ENCODE peak calls at places on chromosomes 7 and 10, in ten cellular contexts. R is prostate gland, B is body of pancreas, Y is A549, S is erythroblast, M is IMR-90, F is heart left ventricle, W is uterus, I is Peyer's patch, C is adrenal gland. K is an unnamed sample.

GRCh38 chr7:82166666-82167065 is 276.9 kb downstream of the CACNA2D1 start:
- DNase-seq in W (no peak), M (no peak), F (no peak), S (no peak), I (no peak), C (no peak), Y (no peak), B (no peak), R (no peak), K (no peak)

GRCh38 chr10:31887850-31888249 is 40.8 kb downstream of the ARHGAP12 start:
- DNase-seq in W (no peak), S (no peak), R (no peak), F (no peak), I (no peak), C (no peak), B (no peak), Y (no peak), M (no peak), K (no peak)

GRCh38 chr10:133117036-133117687 is 29.4 kb downstream of the ADGRA1 start:
- DNase-seq in M (no peak), W (no peak), I (no peak), Y (no peak), S (no peak), R (no peak), B (no peak), C (no peak), F (no peak), K (no peak)

GRCh38 chr10:87505366-87506113 is 847 bp downstream of the MINPP1 start:
- DNase-seq in F (peak), B (peak), W (peak), C (peak), R (peak), S (peak), Y (peak), M (peak), I (peak), K (no peak)

GRCh38 chr10:116316533-116316932 is 7.7 kb upstream of the CCDC172 start:
- DNase-seq in F (no peak), Y (no peak), R (no peak), I (no peak), C (no peak), W (no peak), S (no peak), B (no peak), M (no peak), K (no peak)

GRCh38 chr7:32323687-32324086 is 166.5 kb downstream of the LSM5 start:
- DNase-seq in W (no peak), I (no peak), B (no peak), M (no peak), C (no peak), R (no peak), Y (no peak), S (no peak), F (no peak), K (peak)

GRCh38 chr10:47359626-47360418 is 11.7 kb downstream of the RBP3 start:
- DNase-seq in R (no peak), B (no peak), S (no peak), M (no peak), I (peak), C (no peak), W (no peak), Y (no peak), F (no peak), K (no peak)

GRCh38 chr7:117808273-117808868 is 64.9 kb downstream of the CTTNBP2 start:
- DNase-seq in M (no peak), S (no peak), I (no peak), R (peak), F (peak), C (peak), B (peak), Y (no peak), W (peak), K (no peak)

GRCh38 chr10:110209399-110209925 is 2.1 kb downstream of the MXI1 start:
- DNase-seq in Y (peak), I (peak), F (peak), R (peak), C (peak), S (peak), B (peak), W (peak), M (peak), K (peak)

GRCh38 chr7:136133491-136133990 is 156.4 kb upstream of the MTPN start:
- DNase-seq in S (no peak), M (peak), W (no peak), Y (no peak), B (no peak), I (no peak), R (no peak), F (no peak), C (no peak), K (no peak)

GRCh38 chr10:48199580-48200377 is 74.7 kb downstream of the FRMPD2 start:
- DNase-seq in M (peak), S (no peak), C (no peak), R (no peak), F (no peak), B (no peak), Y (peak), W (no peak), I (no peak), K (no peak)

GRCh38 chr7:82444220-82445049 is 858 bp upstream of the CACNA2D1 start:
- DNase-seq in C (no peak), M (no peak), W (no peak), R (peak), Y (peak), B (peak), I (peak), S (no peak), F (no peak), K (no peak)

GRCh38 chr7:17680943-17681351 is 259.3 kb downstream of the SNX13 start:
- DNase-seq in B (no peak), R (no peak), W (no peak), S (peak), M (peak), Y (peak), C (no peak), I (no peak), F (no peak), K (no peak)

GRCh38 chr7:111357691-111358090 is 204.6 kb downstream of the IMMP2L start:
- DNase-seq in R (no peak), W (no peak), B (no peak), M (peak), F (no peak), Y (peak), C (no peak), I (no peak), S (no peak), K (no peak)

GRCh38 chr10:124090630-124091209 is 2.7 kb downstream of the CHST15 start:
- DNase-seq in W (no peak), M (no peak), S (no peak), B (peak), I (peak), F (no peak), C (no peak), Y (no peak), R (peak), K (no peak)

GRCh38 chr10:129511758-129512157 is 44.7 kb downstream of the MGMT start:
- DNase-seq in B (no peak), Y (no peak), I (no peak), W (no peak), M (no peak), F (no peak), R (no peak), S (no peak), C (no peak), K (no peak)

GRCh38 chr10:83680470-83680891 is 458.8 kb upstream of the GHITM start:
- DNase-seq in M (no peak), W (no peak), C (no peak), R (no peak), F (no peak), S (no peak), B (no peak), Y (no peak), I (no peak), K (no peak)

GRCh38 chr10:37789590-37789989 is 67.8 kb downstream of the ZNF248 start:
- DNase-seq in C (no peak), F (no peak), I (no peak), W (no peak), Y (no peak), R (no peak), M (no peak), B (no peak), S (no peak), K (no peak)

GRCh38 chr7:84547326-84547725 is 352.7 kb upstream of the SEMA3A start:
- DNase-seq in R (no peak), I (no peak), S (no peak), W (no peak), B (no peak), C (no peak), F (no peak), Y (no peak), M (no peak), K (no peak)

GRCh38 chr10:14569274-14570060 is 205.2 kb downstream of the FAM107B start:
- DNase-seq in B (peak), C (peak), R (peak), Y (no peak), M (no peak), S (no peak), F (no peak), W (no peak), I (no peak), K (no peak)

GRCh38 chr10:114301177-114301576 is 62.1 kb downstream of the VWA2 start:
- DNase-seq in R (no peak), Y (no peak), M (no peak), F (no peak), W (no peak), I (no peak), S (no peak), B (no peak), C (no peak), K (no peak)

GRCh38 chr10:79385804-79386531 is 38.7 kb downstream of the PPIF start:
- DNase-seq in C (peak), R (peak), B (peak), I (peak), S (no peak), W (peak), F (peak), M (no peak), Y (no peak), K (peak)

GRCh38 chr10:70302292-70302691 is 18.5 kb upstream of the NPFFR1 start:
- DNase-seq in C (peak), S (no peak), I (no peak), F (no peak), Y (no peak), W (no peak), B (no peak), R (no peak), M (peak), K (no peak)

GRCh38 chr10:93458821-93459257 is 23.3 kb downstream of the MYOF start:
- DNase-seq in Y (peak), R (peak), M (peak), B (peak), S (no peak), F (peak), W (peak), I (no peak), C (peak), K (peak)

GRCh38 chr10:4316166-4316810 is 509.7 kb upstream of the AKR1E2 start:
- DNase-seq in S (no peak), W (no peak), I (no peak), R (no peak), F (peak), M (peak), C (no peak), B (no peak), Y (no peak), K (no peak)

GRCh38 chr7:102273749-102274712 is 12.6 kb upstream of the SH2B2 start:
- DNase-seq in W (no peak), S (no peak), I (peak), B (no peak), F (no peak), R (no peak), C (no peak), M (peak), Y (peak), K (no peak)

GRCh38 chr10:69628876-69629275 is 1.2 kb upstream of the FAM241B start:
- DNase-seq in I (no peak), Y (no peak), B (no peak), C (no peak), W (no peak), F (no peak), S (no peak), R (no peak), M (no peak), K (no peak)

GRCh38 chr7:144668503-144668902 is 167.3 kb downstream of the TPK1 start:
- DNase-seq in I (no peak), F (no peak), C (no peak), S (no peak), B (no peak), Y (no peak), W (no peak), R (no peak), M (no peak), K (no peak)

GRCh38 chr7:134619627-134620331 is 26.9 kb upstream of the BPGM start:
- DNase-seq in Y (peak), F (no peak), M (peak), R (no peak), I (no peak), B (no peak), W (no peak), S (no peak), C (no peak), K (no peak)

GRCh38 chr10:116216676-116217075 is 56.3 kb downstream of the GFRA1 start:
- DNase-seq in B (no peak), C (no peak), Y (no peak), W (no peak), I (no peak), R (no peak), M (no peak), S (no peak), F (no peak), K (no peak)

GRCh38 chr7:107559864-107560263 is 3.9 kb downstream of the COG5 start:
- DNase-seq in C (no peak), Y (no peak), B (no peak), R (no peak), M (peak), F (no peak), I (no peak), S (no peak), W (no peak), K (no peak)

GRCh38 chr7:110130669-110131068 is 960.3 kb upstream of the LRRN3 start:
- DNase-seq in F (no peak), S (no peak), Y (peak), I (no peak), B (no peak), M (peak), C (no peak), W (no peak), R (no peak), K (no peak)

GRCh38 chr7:49523870-49524269 is 249.6 kb upstream of the VWC2 start:
- DNase-seq in M (no peak), W (no peak), Y (no peak), C (no peak), R (no peak), S (no peak), B (no peak), F (no peak), I (no peak), K (no peak)

GRCh38 chr10:62961951-62962523 is 145.9 kb upstream of the EGR2 start:
- DNase-seq in F (peak), B (no peak), M (no peak), R (no peak), I (no peak), Y (no peak), W (no peak), C (no peak), S (no peak), K (no peak)

GRCh38 chr7:5234852-5235831 is 45.1 kb downstream of the WIPI2 start:
- DNase-seq in Y (no peak), C (no peak), B (no peak), M (peak), R (peak), W (no peak), I (no peak), S (no peak), F (no peak), K (no peak)

GRCh38 chr7:147022056-147022455 is 905.5 kb downstream of the CNTNAP2 start:
- DNase-seq in Y (no peak), S (no peak), W (no peak), M (no peak), B (no peak), I (no peak), C (no peak), F (no peak), R (no peak), K (no peak)

DNA sequence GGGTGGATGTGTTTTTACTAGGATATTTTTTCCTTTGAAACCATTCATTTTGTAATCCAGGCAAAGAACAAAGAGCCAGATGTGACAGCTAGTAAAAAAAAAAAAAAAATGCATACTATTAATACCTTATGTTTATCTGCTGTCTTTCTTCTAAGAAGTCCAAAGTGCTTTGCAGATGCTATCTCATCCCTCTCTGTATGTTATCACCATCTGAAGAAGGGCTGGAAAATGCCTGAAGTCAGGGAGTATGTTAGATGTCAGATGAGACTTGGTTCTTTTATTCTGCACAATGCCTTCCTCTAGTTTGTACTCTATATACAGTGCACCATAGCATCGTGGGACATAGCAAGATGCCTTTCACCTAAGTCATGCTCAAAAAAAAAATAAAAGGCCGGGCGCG is 10.4 kb upstream of the CAMK1D start:
- DNase-seq in I (no peak), B (no peak), W (no peak), F (no peak), Y (no peak), S (no peak), R (no peak), M (no peak), C (no peak), K (no peak)
- TF ChIP-seq POLR2A in I (no peak), B (no peak), W (no peak), F (no peak), Y (no peak), S (no peak), R (no peak), M (no peak), C (no peak), K (no peak)

GRCh38 chr7:6706666-6707407 is at the start of gene ZNF12:
- DNase-seq in W (peak), I (peak), B (peak), Y (peak), R (peak), F (peak), M (peak), C (peak), S (peak), K (peak)
- TF ChIP-seq POLR2A in W (peak), I (peak), B (peak), Y (peak), R (peak), F (no peak), M (peak), C (peak), S (peak), K (no peak)

DNA sequence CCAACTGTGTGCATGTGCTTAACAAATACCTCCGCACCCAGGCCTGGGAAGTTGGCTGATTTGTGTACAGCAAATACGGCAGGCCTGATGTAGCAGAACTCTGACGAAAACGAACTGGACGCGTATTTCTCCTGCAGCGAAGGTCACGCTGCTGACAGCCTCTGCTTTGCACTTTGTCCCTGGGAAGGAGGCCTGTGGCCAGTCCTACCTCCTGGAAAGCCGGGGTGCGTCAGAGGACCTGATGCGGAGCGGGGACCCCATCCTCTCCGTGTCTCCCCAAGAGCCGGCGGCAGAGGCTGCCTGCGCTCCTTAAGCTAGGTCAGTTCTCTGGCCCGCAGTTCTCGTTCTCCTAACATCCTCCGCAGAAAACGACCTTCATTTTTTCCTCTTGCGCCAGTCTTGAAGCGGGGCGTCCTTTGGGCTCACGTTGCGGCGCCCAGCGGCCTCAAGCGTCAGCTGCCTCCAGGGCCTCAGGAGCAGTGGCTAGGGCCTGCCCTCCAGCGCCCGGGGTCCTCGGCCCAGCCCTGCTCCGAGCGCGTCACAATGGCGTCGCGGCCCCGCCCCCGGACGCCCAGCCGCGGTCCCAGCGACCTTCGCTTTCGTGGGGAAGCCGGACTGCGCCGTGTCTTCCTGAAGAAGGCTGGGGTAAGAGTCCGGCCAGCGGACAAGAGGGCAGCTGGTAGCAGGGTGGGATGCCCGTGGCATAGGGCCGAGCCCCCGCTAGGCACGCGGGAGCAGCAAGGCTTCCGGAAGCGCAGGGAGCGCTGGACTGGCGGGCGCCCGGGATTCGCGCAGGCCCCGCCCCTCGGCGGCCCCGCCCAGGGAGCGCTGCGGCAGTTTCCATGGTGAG is at the start of gene ZNF487:
- DNase-seq in B (peak), R (peak), Y (peak), I (peak), F (peak), S (peak), M (peak), W (peak), C (peak), K (peak)
- TF ChIP-seq POLR2A in B (peak), R (peak), Y (peak), I (peak), F (no peak), S (peak), M (peak), W (peak), C (peak), K (peak)

GRCh38 chr7:30859940-30860623 is 51.6 kb upstream of the AQP1 start:
- DNase-seq in F (no peak), I (no peak), S (no peak), R (no peak), C (no peak), Y (no peak), B (no peak), W (no peak), M (no peak), K (no peak)

GRCh38 chr7:30863694-30864011 is 48.0 kb upstream of the AQP1 start:
- DNase-seq in R (no peak), S (no peak), F (no peak), Y (no peak), B (no peak), I (no peak), M (peak), C (no peak), W (no peak), K (no peak)

GRCh38 chr7:30862987-30863693 is 48.5 kb upstream of the AQP1 start:
- DNase-seq in S (no peak), I (no peak), Y (no peak), W (no peak), C (no peak), B (no peak), F (no peak), R (no peak), M (no peak), K (no peak)

GRCh38 chr7:30859202-30859939 is 52.3 kb upstream of the AQP1 start:
- DNase-seq in Y (no peak), C (no peak), M (no peak), B (peak), I (no peak), F (no peak), R (no peak), W (no peak), S (no peak), K (no peak)

DNA sequence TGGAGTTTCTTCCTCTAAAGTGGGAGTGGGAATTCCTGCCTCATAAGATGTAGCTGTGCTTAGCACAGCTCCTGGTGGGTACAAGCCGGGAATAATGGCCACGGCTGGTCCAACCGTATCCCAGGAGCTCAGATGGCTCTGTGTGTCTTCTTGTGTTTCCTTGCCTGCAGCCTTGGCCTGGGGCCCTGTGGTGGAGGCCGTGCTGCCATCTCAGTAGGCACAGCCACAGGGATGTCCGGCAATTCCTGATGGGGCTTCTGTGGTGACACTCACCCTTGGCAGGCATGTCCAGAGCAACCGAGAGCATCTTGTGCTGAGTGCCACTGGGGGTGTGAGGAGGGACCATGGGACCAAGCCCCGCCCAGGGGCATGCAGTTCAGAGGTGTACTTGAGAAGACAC is 50.0 kb upstream of the AQP1 start:
- DNase-seq in R (no peak), C (no peak), Y (no peak), M (no peak), I (no peak), F (no peak), B (no peak), S (no peak), W (no peak), K (no peak)
- TF ChIP-seq POLR2A in R (no peak), C (no peak), Y (no peak), M (no peak), I (no peak), F (no peak), B (no peak), S (no peak), W (no peak), K (no peak)